ENCODE peak calls at places on chromosomes 4 and X, in five cellular contexts. G is right lobe of liver, X is A673, F is GM12865, Z is colonic mucosa. E is an unnamed sample.

GRCh38 chr4:82648356-82648755 is 86.6 kb upstream of the TMEM150C start:
- DNase-seq in G (no peak), X (no peak), F (no peak), Z (no peak), E (no peak)

GRCh38 chr4:61427818-61428495 is 227.8 kb downstream of the ADGRL3 start:
- DNase-seq in G (no peak), X (no peak), F (no peak), Z (no peak), E (no peak)

GRCh38 chr4:25007608-25008007 is 23.1 kb downstream of the LGI2 start:
- DNase-seq in G (no peak), X (no peak), F (no peak), Z (no peak), E (no peak)

GRCh38 chrX:118564498-118564897 is 68.9 kb downstream of the DOCK11 start:
- DNase-seq in G (no peak), X (no peak), F (no peak), Z (no peak), E (no peak)

GRCh38 chr4:169765845-169766244 is 8.1 kb upstream of the HPF1 start:
- DNase-seq in G (no peak), X (peak), F (no peak), Z (no peak), E (no peak)

GRCh38 chr4:162837241-162837640 is 329.4 kb downstream of the NAF1 start:
- DNase-seq in G (no peak), X (no peak), F (no peak), Z (peak), E (no peak)

GRCh38 chr4:158676076-158676475 is 4.0 kb downstream of the ETFDH start:
- DNase-seq in G (no peak), X (no peak), F (no peak), Z (no peak), E (no peak)

GRCh38 chrX:119816300-119816699 is 24.9 kb upstream of the RPL39 start:
- DNase-seq in G (peak), X (no peak), F (no peak), Z (no peak), E (no peak)

GRCh38 chrX:46354481-46354880 is 190.7 kb downstream of the ZNF674 start:
- DNase-seq in G (no peak), X (no peak), F (no peak), Z (no peak), E (no peak)

GRCh38 chrX:154082396-154083133 is 15.0 kb downstream of the MECP2 start:
- DNase-seq in G (no peak), X (no peak), F (peak), Z (no peak), E (no peak)

GRCh38 chr4:16267639-16268038 is 41.4 kb upstream of the TAPT1 start:
- DNase-seq in G (no peak), X (no peak), F (no peak), Z (no peak), E (no peak)

GRCh38 chr4:16269742-16270522 is 43.7 kb upstream of the TAPT1 start:
- DNase-seq in G (no peak), X (no peak), F (no peak), Z (no peak), E (no peak)

GRCh38 chr4:16268290-16268689 is 42.0 kb upstream of the TAPT1 start:
- DNase-seq in G (no peak), X (no peak), F (no peak), Z (no peak), E (no peak)

GRCh38 chr4:16265820-16266219 is 39.5 kb upstream of the TAPT1 start:
- DNase-seq in G (no peak), X (no peak), F (no peak), Z (no peak), E (no peak)

DNA sequence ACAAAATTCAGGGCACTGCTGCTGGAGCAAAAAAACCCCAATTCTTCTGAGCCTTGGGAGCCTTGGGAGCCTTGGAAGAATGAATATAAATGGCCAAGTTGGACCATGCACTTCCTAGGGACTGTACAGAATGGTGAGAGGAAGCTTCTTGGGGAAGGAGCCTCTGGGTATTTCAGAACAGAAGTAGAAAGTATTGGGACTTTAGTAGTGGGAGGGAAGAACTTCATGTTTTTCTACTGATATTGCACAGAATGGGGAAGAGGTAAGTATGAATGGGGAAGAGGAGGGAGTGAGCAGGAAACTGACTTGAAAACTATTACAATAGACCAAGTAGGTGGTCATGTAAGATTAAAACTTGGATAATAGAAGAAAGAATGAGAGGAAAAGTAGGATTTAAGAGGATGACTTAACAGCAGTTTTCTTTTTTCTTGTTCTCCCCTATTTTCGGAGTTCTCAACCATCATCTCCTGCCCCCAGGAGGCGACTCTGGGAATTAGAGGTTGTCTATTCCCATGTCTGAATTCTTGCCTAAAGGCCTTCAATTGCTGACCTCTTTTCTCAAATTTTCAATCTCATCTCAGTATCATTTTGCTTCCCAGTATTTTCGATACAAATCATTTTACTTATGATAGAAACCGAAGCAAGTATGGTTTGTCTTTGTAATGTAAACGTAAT is 44.5 kb upstream of the TAPT1 start:
- DNase-seq in G (no peak), X (peak), F (no peak), Z (no peak), E (no peak)
- TF ChIP-seq CTCF in G (peak), X (peak), F (no peak), Z (no peak), E (no peak)

GRCh38 chr4:77073981-77074865 is 1.6 kb downstream of the CCNI start:
- DNase-seq in G (no peak), X (no peak), F (no peak), Z (no peak), E (no peak)
- TF ChIP-seq CTCF in G (no peak), X (no peak), F (no peak), Z (no peak), E (no peak)

GRCh38 chr4:145619639-145619996 is 433 bp downstream of the MMAA start:
- DNase-seq in G (peak), X (no peak), F (peak), Z (peak), E (no peak)
- TF ChIP-seq CTCF in G (no peak), X (no peak), F (no peak), Z (no peak), E (no peak)

GRCh38 chr4:5857199-5857598 is 35.7 kb downstream of the CRMP1 start:
- DNase-seq in G (no peak), X (no peak), F (no peak), Z (no peak), E (no peak)

GRCh38 chr4:5852806-5853205 is 40.1 kb downstream of the CRMP1 start:
- DNase-seq in G (peak), X (no peak), F (no peak), Z (no peak), E (no peak)

GRCh38 chr4:5863461-5864113 is 29.3 kb downstream of the CRMP1 start:
- DNase-seq in G (no peak), X (peak), F (peak), Z (no peak), E (no peak)

GRCh38 chr4:5858020-5858769 is 34.7 kb downstream of the CRMP1 start:
- DNase-seq in G (peak), X (no peak), F (no peak), Z (no peak), E (no peak)
- TF ChIP-seq CTCF in G (no peak), X (no peak), F (no peak), Z (no peak), E (no peak)

GRCh38 chr4:152454398-152455011 is 81.4 kb downstream of the FBXW7 start:
- DNase-seq in G (no peak), X (peak), F (no peak), Z (no peak), E (no peak)
- TF ChIP-seq CTCF in G (peak), X (peak), F (peak), Z (peak), E (peak)

GRCh38 chr4:38783109-38783460 is 295 bp upstream of the TLR10 start:
- DNase-seq in G (no peak), X (no peak), F (no peak), Z (no peak), E (no peak)
- TF ChIP-seq CTCF in G (no peak), X (no peak), F (no peak), Z (no peak), E (no peak)

DNA sequence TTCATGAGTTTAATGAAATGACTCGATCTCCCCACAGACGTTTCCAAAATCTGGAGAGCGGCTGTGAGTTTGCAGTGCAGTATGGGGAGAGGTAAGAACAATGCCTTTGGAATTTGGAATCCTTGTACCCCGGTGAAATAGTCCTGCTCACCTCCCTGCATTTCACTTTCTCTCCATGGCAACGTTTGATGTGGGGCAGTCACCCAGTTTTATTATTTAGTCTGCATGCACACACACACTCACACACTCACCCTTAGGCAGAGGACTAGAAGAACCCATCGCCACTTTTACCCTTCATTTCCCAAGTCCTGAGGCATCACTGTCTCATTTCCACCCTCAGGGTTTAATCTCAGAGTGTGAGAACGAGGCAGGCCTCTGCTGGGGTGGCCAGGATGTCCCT is 120.0 kb upstream of the TRIM2 start:
- DNase-seq in G (no peak), X (no peak), F (no peak), Z (no peak), E (no peak)
- TF ChIP-seq CTCF in G (no peak), X (no peak), F (no peak), Z (no peak), E (no peak)

GRCh38 chr4:92163348-92163747 is 140.4 kb upstream of the GRID2 start:
- DNase-seq in G (no peak), X (no peak), F (peak), Z (no peak), E (no peak)
- TF ChIP-seq CTCF in G (no peak), X (peak), F (peak), Z (peak), E (no peak)

DNA sequence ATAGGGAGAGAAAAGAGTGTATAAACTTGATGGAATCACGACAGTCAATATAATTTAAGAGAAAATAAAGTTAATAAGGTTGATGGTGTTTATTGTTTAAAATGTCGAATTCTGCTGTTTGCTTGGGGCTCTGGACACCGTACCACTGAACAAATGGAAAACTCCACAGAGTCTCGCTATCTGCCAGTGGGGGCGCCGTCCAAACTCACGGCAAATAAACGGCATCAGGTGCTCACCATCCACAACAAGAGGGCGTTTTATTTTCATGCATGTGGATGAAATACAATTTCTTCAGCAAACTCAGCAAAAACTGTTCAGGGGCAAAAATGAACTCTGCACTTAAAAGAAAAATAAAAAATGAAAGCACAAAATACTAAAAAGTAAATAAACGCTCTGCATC is 46.6 kb upstream of the FAM47C start:
- DNase-seq in G (peak), X (peak), F (no peak), Z (no peak), E (no peak)
- TF ChIP-seq CTCF in G (peak), X (peak), F (no peak), Z (no peak), E (peak)

GRCh38 chr4:152399246-152399645 is 136.6 kb downstream of the FBXW7 start:
- DNase-seq in G (no peak), X (no peak), F (peak), Z (no peak), E (no peak)

GRCh38 chr4:152398060-152398459 is 137.8 kb downstream of the FBXW7 start:
- DNase-seq in G (no peak), X (peak), F (no peak), Z (no peak), E (no peak)

DNA sequence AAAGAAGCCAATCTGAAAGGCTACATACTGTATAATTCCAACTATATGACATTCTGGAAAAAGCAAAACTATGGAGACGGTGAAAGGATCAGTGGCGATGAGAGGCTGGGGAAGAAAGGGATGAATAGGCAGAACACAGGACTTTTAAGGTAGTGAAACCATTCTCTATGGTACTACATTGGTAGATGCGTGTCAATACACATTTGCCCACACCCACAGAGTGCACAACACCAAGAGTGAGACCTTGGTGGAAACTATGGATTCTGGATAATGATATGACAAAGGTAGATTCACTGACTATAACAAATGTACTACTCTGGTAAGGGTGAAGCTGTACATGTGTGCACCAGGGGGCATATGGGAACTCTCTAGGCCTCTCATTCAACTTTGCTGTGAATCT is 134.5 kb downstream of the FBXW7 start:
- DNase-seq in G (no peak), X (no peak), F (no peak), Z (no peak), E (no peak)
- TF ChIP-seq CTCF in G (no peak), X (no peak), F (no peak), Z (no peak), E (no peak)